ENCODE peak calls at places on chromosome 13, in six cellular contexts. J is IMR-90, B is mesenchymal stem cell, Q is neuronal stem cell, M is H1, L is H9. A is an unnamed sample.

GRCh38 chr13:93079294-93079693 is 147.3 kb upstream of the GPC6 start:
- DNase-seq in J (peak), B (peak), Q (no peak), M (no peak), L (no peak), A (no peak)

GRCh38 chr13:50153888-50154287 is 138.6 kb downstream of the KCNRG start:
- DNase-seq in J (no peak), B (no peak), Q (no peak), M (no peak), L (no peak), A (no peak)

GRCh38 chr13:38743499-38743898 is 56.6 kb downstream of the FREM2 start:
- DNase-seq in J (no peak), B (no peak), Q (no peak), M (no peak), L (no peak), A (no peak)

GRCh38 chr13:105518086-105518485 is 1017.4 kb downstream of the EFNB2 start:
- DNase-seq in J (peak), B (peak), Q (no peak), M (no peak), L (no peak), A (peak)

GRCh38 chr13:68745517-68745916 is 1362.1 kb upstream of the ATXN8OS start:
- DNase-seq in J (no peak), B (no peak), Q (no peak), M (no peak), L (no peak), A (no peak)

GRCh38 chr13:111011899-111012298 is 97.0 kb upstream of the ANKRD10 start:
- DNase-seq in J (no peak), B (no peak), Q (no peak), M (no peak), L (no peak), A (no peak)

GRCh38 chr13:79988573-79988972 is 352.4 kb downstream of the SPRY2 start:
- DNase-seq in J (peak), B (peak), Q (no peak), M (no peak), L (no peak), A (peak)

GRCh38 chr13:81089758-81090157 is 748.8 kb upstream of the SPRY2 start:
- DNase-seq in J (no peak), B (no peak), Q (no peak), M (no peak), L (no peak), A (no peak)

GRCh38 chr13:37627428-37627827 is 28.9 kb upstream of the POSTN start:
- DNase-seq in J (no peak), B (no peak), Q (no peak), M (no peak), L (no peak), A (no peak)

GRCh38 chr13:34108396-34108795 is 290.4 kb downstream of the RFC3 start:
- DNase-seq in J (no peak), B (no peak), Q (no peak), M (no peak), L (no peak), A (no peak)
- H3K14ac ChIP-seq in J (no peak), B (no peak), Q (no peak), M (no peak), L (no peak), A (no peak)

DNA sequence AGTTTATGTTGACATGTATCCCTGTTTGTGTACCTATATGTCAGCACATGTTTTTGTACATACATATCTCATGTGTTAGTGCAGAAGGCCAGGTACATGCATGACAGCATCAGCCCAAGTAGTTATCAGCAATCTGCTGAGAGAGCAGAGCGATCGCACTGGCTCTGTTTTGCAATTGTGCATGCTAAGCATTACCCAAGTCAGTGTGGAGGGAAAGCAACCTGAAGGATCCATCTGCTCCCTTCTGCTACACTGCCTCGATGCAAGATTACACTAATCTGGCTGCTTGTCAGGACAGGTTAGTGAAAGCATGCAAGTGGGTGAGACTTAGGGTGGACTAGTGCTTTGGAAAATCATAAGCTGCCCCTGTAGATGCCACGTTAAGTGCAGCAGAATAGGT is 211.8 kb downstream of the PCCA start:
- DNase-seq in J (no peak), B (no peak), Q (no peak), M (no peak), L (no peak), A (no peak)
- H3K4ac ChIP-seq in J (no peak), B (no peak), Q (no peak), M (no peak), L (no peak), A (no peak)

DNA sequence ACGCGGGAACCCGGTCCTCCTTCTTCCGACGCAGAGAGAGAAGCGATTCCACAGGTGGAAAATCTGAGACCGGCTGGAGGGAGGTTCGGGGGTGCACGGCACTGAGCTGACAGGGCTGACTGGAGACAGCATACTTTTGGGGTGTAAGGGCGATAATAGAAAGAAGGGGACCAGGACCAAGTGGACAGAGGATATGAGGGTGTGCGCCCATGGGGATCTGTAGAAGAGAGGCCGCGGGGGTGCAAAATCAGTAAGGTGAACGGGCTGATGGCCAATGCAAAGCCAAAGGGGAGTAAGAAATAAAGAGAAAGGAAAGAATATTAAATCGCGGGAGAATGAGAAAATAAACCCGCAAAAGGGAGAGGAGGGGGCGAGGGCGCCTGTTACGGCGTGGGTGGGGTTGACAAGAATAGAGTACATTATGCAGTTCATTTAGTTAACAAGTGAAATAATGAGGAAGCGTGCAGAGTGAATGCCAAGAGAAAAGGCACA is 336 bp upstream of the GSX1 start:
- DNase-seq in J (no peak), B (no peak), Q (no peak), M (no peak), L (no peak), A (no peak)
- H3K9ac ChIP-seq in J (no peak), B (no peak), Q (no peak), M (no peak), L (no peak), A (no peak)

DNA sequence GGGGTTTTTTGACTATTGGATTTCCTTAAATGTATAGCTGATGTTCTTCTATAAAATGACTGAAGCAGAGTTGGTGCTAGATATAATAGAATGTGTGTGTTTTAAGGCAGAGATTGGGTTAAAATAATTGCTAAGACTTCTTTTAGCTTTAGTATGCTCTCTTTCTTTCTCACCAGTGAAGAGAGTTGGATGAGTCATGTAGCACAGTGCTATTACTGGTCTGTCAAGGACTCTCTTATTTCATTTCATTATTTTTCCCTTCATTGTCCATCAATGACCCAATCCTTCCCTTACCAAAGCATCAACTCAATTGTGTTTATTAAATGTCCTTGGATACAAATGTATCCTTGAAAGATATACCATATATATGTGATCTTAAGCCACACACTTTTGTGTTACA is 268.9 kb downstream of the IRS2 start:
- DNase-seq in J (no peak), B (peak), Q (no peak), M (no peak), L (no peak), A (no peak)
- H3K14ac ChIP-seq in J (no peak), B (no peak), Q (no peak), M (no peak), L (no peak), A (no peak)

GRCh38 chr13:20457670-20458069 is 68.0 kb downstream of the CRYL1 start:
- DNase-seq in J (no peak), B (no peak), Q (no peak), M (no peak), L (no peak), A (no peak)
- H3K4ac ChIP-seq in J (no peak), B (no peak), Q (no peak), M (no peak), L (no peak), A (no peak)

DNA sequence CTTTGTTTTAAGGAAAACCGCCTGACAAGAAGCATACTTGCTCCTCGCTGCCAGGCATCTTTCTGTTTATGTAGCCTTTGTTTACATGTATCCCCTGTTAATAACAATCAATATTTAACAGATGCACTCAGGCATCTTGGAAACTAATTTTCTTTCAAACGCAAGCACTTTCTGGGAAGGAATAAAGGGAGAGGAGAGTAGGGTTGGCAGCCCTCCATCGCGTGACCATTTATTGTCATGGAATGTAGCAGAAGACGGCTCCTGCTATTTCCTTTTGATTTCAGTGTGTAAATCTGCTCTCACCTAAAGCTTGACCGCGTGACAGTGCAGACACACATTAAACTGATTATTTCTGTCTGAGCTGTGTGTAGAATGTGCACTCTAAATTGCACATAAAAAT is 223.3 kb upstream of the MAB21L1 start:
- DNase-seq in J (peak), B (peak), Q (no peak), M (no peak), L (no peak), A (no peak)
- H3K9ac ChIP-seq in J (peak), B (peak), Q (no peak), M (no peak), L (no peak), A (no peak)

A was measured in trophoblast cell.